ENCODE peak calls at places on chromosomes 2 and 18, in six cellular contexts. X is substantia nigra; D is mesendoderm; J is NCI-H1105; G is Panc1; V is activated naive CD4-positive, alpha-beta T cell. U is an unnamed sample.

GRCh38 chr2:204313256-204313655 is 232.0 kb upstream of the PARD3B start:
- DNase-seq in J (no peak), G (no peak), D (peak), X (no peak), V (no peak), U (no peak)

GRCh38 chr2:69701100-69701945 is 40.6 kb upstream of the ANXA4 start:
- DNase-seq in V (no peak), G (no peak), J (no peak), X (no peak), D (no peak), U (no peak)

GRCh38 chr2:118307864-118308263 is 219.6 kb downstream of the INSIG2 start:
- DNase-seq in V (no peak), J (no peak), D (no peak), X (no peak), G (no peak), U (no peak)

GRCh38 chr2:241925277-241925676 is 55.7 kb downstream of the RTP5 start:
- DNase-seq in D (no peak), X (no peak), V (no peak), J (no peak), G (no peak), U (no peak)

GRCh38 chr2:85886585-85886984 is 2.2 kb downstream of the ST3GAL5 start:
- DNase-seq in X (no peak), G (no peak), J (no peak), D (no peak), V (no peak), U (peak)

GRCh38 chr2:238170386-238171071 is 11.8 kb downstream of the ERFE start:
- DNase-seq in X (no peak), J (no peak), D (no peak), G (no peak), V (no peak), U (no peak)

GRCh38 chr18:13448028-13448795 is 229.7 kb downstream of the LDLRAD4 start:
- DNase-seq in D (no peak), X (no peak), V (no peak), G (no peak), J (no peak), U (no peak)

GRCh38 chr2:200040251-200040650 is 84.9 kb downstream of the MAIP1 start:
- DNase-seq in X (no peak), D (no peak), V (no peak), J (no peak), G (no peak), U (no peak)

GRCh38 chr2:38712871-38713270 is 38.3 kb downstream of the SRSF7 start:
- DNase-seq in D (peak), G (no peak), X (no peak), V (no peak), J (no peak), U (no peak)

GRCh38 chr2:111667542-111668273 is 216.3 kb downstream of the ANAPC1 start:
- DNase-seq in D (peak), X (no peak), G (peak), V (no peak), J (no peak), U (peak)

GRCh38 chr2:203951366-203951902 is 14.9 kb downstream of the ICOS start:
- DNase-seq in J (no peak), G (no peak), D (no peak), X (no peak), V (no peak), U (no peak)

GRCh38 chr2:106104332-106105062 is 89.6 kb downstream of the UXS1 start:
- DNase-seq in V (no peak), J (peak), X (peak), D (peak), G (peak), U (peak)